ENCODE peak calls at places on chromosomes 12 and 14, in six cellular contexts. M is H9, J is WTC11, D is WERI-Rb-1, E is bronchial epithelial cell, T is tibial artery. U is an unnamed sample.

GRCh38 chr14:24673059-24673458 is 39.1 kb upstream of the GZMB start:
- DNase-seq in J (no peak), D (no peak), E (no peak), T (no peak), M (no peak), U (peak; percentile 13)

GRCh38 chr12:127501916-127502315 is 765.1 kb upstream of the TMEM132C start:
- DNase-seq in E (no peak), D (no peak), M (no peak), J (no peak), T (no peak), U (no peak)

GRCh38 chr12:5395443-5396401 is 36.2 kb upstream of the NTF3 start:
- DNase-seq in D (peak; percentile 8), T (no peak), E (peak; percentile 36), J (no peak), M (no peak), U (no peak)

GRCh38 chr12:120399531-120399930 is 30.6 kb upstream of the MSI1 start:
- DNase-seq in T (no peak), E (peak; percentile 35), J (no peak), M (no peak), D (no peak), U (peak; percentile 35)

GRCh38 chr12:18323159-18323558 is 61.8 kb downstream of the PIK3C2G start:
- DNase-seq in J (no peak), E (no peak), T (no peak), M (no peak), D (no peak), U (no peak)

GRCh38 chr12:4939418-4940023 is 29.8 kb downstream of the KCNA1 start:
- DNase-seq in D (peak; percentile 80), M (no peak), J (no peak), E (no peak), T (no peak), U (no peak)

GRCh38 chr12:56941299-56942017 is 7.2 kb upstream of the SDR9C7 start:
- DNase-seq in J (no peak), M (peak; percentile 33), D (no peak), E (peak; percentile 77), T (no peak), U (no peak)

GRCh38 chr12:52521175-52521574 is 981 bp upstream of the KRT5 start:
- DNase-seq in T (no peak), E (peak; percentile 98), D (no peak), M (peak; percentile 29), J (no peak), U (no peak)

GRCh38 chr14:97943619-97944018 is 1146.4 kb downstream of the VRK1 start:
- DNase-seq in D (no peak), J (no peak), T (no peak), M (no peak), E (no peak), U (no peak)

GRCh38 chr12:49930515-49931288 is 19.8 kb upstream of the AQP2 start:
- DNase-seq in D (no peak), J (no peak), E (peak; percentile 89), M (no peak), T (no peak), U (no peak)

GRCh38 chr14:75069021-75069810 is at the start of gene ZC2HC1C:
- DNase-seq in E (peak; percentile 78), M (peak; percentile 97), D (peak; percentile 67), T (peak; percentile 95), J (peak; percentile 97), U (peak; percentile 87)

GRCh38 chr14:104290058-104290667 is 151.8 kb downstream of the KIF26A start:
- DNase-seq in J (peak; percentile 10), T (no peak), M (peak; percentile 43), D (peak; percentile 3), E (no peak), U (no peak)

GRCh38 chr14:68645371-68645770 is 147.5 kb downstream of the ZFP36L1 start:
- DNase-seq in M (no peak), T (no peak), J (no peak), D (no peak), E (no peak), U (no peak)

GRCh38 chr12:104055686-104056388 is 5.8 kb upstream of the GLT8D2 start:
- DNase-seq in M (no peak), E (no peak), T (peak; percentile 22), D (peak; percentile 76), J (no peak), U (no peak)

GRCh38 chr12:96233941-96234461 is 39.8 kb downstream of the ELK3 start:
- DNase-seq in T (peak; percentile 96), E (no peak), D (peak; percentile 73), M (no peak), J (no peak), U (no peak)

GRCh38 chr12:9721394-9722092 is 11.4 kb downstream of the CLECL1 start:
- DNase-seq in T (no peak), M (no peak), J (no peak), D (no peak), E (peak; percentile 93), U (peak; percentile 47)

GRCh38 chr12:109740694-109741245 is 27.1 kb downstream of the FAM222A start:
- DNase-seq in T (peak; percentile 10), E (no peak), D (peak; percentile 5), M (no peak), J (peak; percentile 11), U (no peak)

GRCh38 chr12:103852498-103852992 is 11.5 kb upstream of the NT5DC3 start:
- DNase-seq in M (no peak), J (no peak), T (no peak), D (no peak), E (peak; percentile 78), U (no peak)

GRCh38 chr12:52903855-52904508 is 894 bp downstream of the KRT8 start:
- DNase-seq in T (no peak), M (peak; percentile 81), D (no peak), E (no peak), J (peak; percentile 67), U (peak; percentile 70)

GRCh38 chr12:29547844-29548243 is 50.4 kb upstream of the OVCH1 start:
- DNase-seq in M (no peak), D (no peak), J (no peak), T (no peak), E (no peak), U (no peak)

GRCh38 chr14:96178674-96179321 is 25.8 kb upstream of the BDKRB2 start:
- DNase-seq in D (peak; percentile 42), M (no peak), J (no peak), E (no peak), T (no peak), U (no peak)

GRCh38 chr12:91722072-91722471 is 423.6 kb downstream of the BTG1 start:
- DNase-seq in M (no peak), J (no peak), D (no peak), T (no peak), E (peak; percentile 90), U (no peak)

GRCh38 chr12:101127521-101128219 is 82.4 kb downstream of the SLC5A8 start:
- DNase-seq in D (no peak), J (no peak), T (no peak), M (no peak), E (no peak), U (no peak)

GRCh38 chr14:65357091-65357490 is 55.4 kb upstream of the FUT8 start:
- DNase-seq in T (no peak), E (no peak), M (no peak), D (no peak), J (no peak), U (no peak)

GRCh38 chr14:65361920-65362319 is 50.6 kb upstream of the FUT8 start:
- DNase-seq in E (peak; percentile 82), J (no peak), M (no peak), T (peak; percentile 54), D (no peak), U (no peak)

GRCh38 chr14:65356327-65356836 is 56.1 kb upstream of the FUT8 start:
- DNase-seq in T (no peak), M (peak; percentile 77), D (no peak), J (no peak), E (peak; percentile 99), U (no peak)

GRCh38 chr14:65360144-65360784 is 52.3 kb upstream of the FUT8 start:
- DNase-seq in D (no peak), T (no peak), M (no peak), J (no peak), E (no peak), U (no peak)

DNA sequence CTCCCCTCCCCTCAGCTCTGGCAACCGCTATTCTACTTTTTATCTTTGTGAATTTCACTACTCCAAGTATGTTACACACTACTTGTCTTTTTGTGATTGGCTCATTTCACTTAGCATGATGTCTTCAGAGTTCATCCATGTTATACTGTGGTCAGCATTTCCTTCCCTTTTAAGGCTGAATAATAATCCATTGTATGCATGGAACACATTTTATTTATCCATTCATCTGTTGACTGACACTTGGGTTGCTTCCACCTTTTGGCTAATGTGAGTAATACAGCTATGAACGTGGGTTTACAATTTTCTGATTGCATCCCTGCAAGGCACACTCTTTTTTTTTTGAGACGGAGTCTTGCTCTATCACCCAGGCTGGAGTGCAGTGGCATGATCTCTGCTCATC is 53.0 kb upstream of the FUT8 start:
- DNase-seq in D (no peak), M (no peak), E (peak; percentile 66), T (no peak), J (no peak), U (no peak)
- TF ChIP-seq CTCF in D (no peak), M (no peak), E (peak; percentile 20), T (no peak), J (no peak), U (no peak)

DNA sequence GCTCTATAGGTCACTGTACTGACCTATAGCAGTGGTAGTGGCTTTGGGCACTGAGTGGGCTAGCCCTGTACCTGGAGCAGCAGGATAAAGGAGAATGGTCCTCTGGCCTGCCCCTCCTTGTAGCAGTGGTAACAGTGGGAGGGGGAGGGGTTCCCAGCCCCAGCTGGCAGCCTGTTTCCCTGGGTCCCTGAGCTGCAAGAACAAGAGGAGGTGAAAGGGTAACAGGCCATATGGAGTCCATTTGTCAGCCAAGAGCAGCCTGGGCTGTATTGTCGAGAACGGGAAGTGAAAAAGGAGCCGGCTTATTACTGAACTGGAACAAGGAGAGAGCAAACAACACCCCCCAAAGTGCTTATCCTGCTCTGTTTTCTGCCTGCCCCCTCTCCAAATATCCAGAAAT is 73.8 kb upstream of the SRSF5 start:
- DNase-seq in J (no peak), M (no peak), T (no peak), E (no peak), D (peak; percentile 92), U (peak; percentile 50)
- TF ChIP-seq CTCF in J (no peak), M (no peak), T (no peak), E (no peak), D (no peak), U (no peak)

GRCh38 chr14:54026671-54027070 is 70.0 kb upstream of the BMP4 start:
- DNase-seq in D (no peak), M (no peak), E (peak; percentile 12), J (no peak), T (no peak), U (no peak)

GRCh38 chr14:54023027-54023426 is 66.4 kb upstream of the BMP4 start:
- DNase-seq in J (no peak), D (no peak), E (no peak), M (no peak), T (no peak), U (peak; percentile 10)

GRCh38 chr14:54025661-54026060 is 69.0 kb upstream of the BMP4 start:
- DNase-seq in D (peak; percentile 15), E (peak; percentile 44), M (no peak), J (peak; percentile 12), T (no peak), U (no peak)
- TF ChIP-seq CTCF in D (peak; percentile 7), E (peak; percentile 30), M (peak; percentile 52), J (no peak), T (peak; percentile 11), U (peak; percentile 8)

DNA sequence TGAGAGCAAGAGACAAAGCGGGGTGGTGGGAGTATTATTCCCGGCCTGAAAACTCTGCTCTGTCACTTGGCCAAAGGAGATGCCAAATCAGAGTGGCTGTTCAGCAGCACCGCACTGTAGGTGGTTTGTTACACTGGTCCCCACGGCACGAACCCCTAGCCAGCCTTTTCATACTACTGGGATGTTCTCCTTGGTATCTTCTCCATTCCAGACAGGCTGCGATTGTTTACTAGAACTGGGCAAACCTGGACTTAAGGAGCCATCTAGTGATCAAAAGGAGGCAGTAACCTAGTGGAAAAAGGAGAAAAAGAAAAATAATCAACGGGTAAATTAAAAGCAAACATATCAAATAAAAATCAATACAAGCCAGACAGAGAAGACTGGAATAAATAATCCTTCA is 58.9 kb upstream of the TMTC2 start:
- DNase-seq in T (no peak), M (peak; percentile 46), E (peak; percentile 30), D (no peak), J (no peak), U (peak; percentile 37)
- TF ChIP-seq CTCF in T (no peak), M (peak; percentile 72), E (peak; percentile 31), D (peak; percentile 31), J (peak; percentile 17), U (peak; percentile 36)